ENCODE peak calls at places on chromosome 10, in six cellular contexts. E, G, R, D, C and N are unnamed samples.
A peak's percentile ranks its signal among the peaks of the same experiment; 100 is the strongest.

GRCh38 chr10:119308556-119309422 is 101.4 kb downstream of the GRK5 start:
- DNase-seq in E (no peak), G (no peak), R (no peak), D (no peak), C (no peak), N (no peak)

GRCh38 chr10:76547352-76547972 is 1090.1 kb downstream of the KCNMA1 start:
- DNase-seq in E (peak; percentile 39), G (peak; percentile 45), R (peak; percentile 80), D (peak; percentile 86), C (peak; percentile 89), N (peak; percentile 68)

GRCh38 chr10:73494877-73495225 is 973 bp downstream of the PPP3CB start:
- DNase-seq in E (no peak), G (no peak), R (peak; percentile 31), D (peak; percentile 0), C (peak; percentile 34), N (no peak)

GRCh38 chr10:29022513-29022912 is 266.4 kb upstream of the LYZL1 start:
- DNase-seq in E (no peak), G (no peak), R (no peak), D (peak; percentile 38), C (no peak), N (no peak)

GRCh38 chr10:52226448-52226847 is 87.6 kb upstream of the DKK1 start:
- DNase-seq in E (no peak), G (no peak), R (peak; percentile 52), D (no peak), C (peak; percentile 80), N (no peak)

GRCh38 chr10:103660364-103661197 is 167.1 kb downstream of the NEURL1 start:
- DNase-seq in E (no peak), G (no peak), R (peak; percentile 71), D (peak; percentile 24), C (peak; percentile 52), N (peak; percentile 32)

GRCh38 chr10:75283150-75284096 is 47.7 kb upstream of the COMTD1 start:
- DNase-seq in E (no peak), G (no peak), R (peak; percentile 43), D (peak; percentile 85), C (peak; percentile 74), N (no peak)

GRCh38 chr10:75403144-75404022 is 1.8 kb upstream of the ZNF503 start:
- DNase-seq in E (no peak), G (no peak), R (peak; percentile 30), D (peak; percentile 60), C (peak; percentile 52), N (no peak)

GRCh38 chr10:12337973-12338372 is 11.4 kb upstream of the CAMK1D start:
- DNase-seq in E (no peak), G (no peak), R (peak; percentile 68), D (no peak), C (no peak), N (no peak)

GRCh38 chr10:94042001-94042813 is 48.5 kb downstream of the PLCE1 start:
- DNase-seq in E (no peak), G (no peak), R (peak; percentile 89), D (peak; percentile 59), C (peak; percentile 96), N (no peak)

GRCh38 chr10:5293691-5294550 is 70.8 kb upstream of the UCN3 start:
- DNase-seq in E (peak; percentile 87), G (no peak), R (peak; percentile 23), D (peak; percentile 97), C (no peak), N (peak; percentile 81)

GRCh38 chr10:113132651-113133088 is 182.6 kb downstream of the TCF7L2 start:
- DNase-seq in E (no peak), G (no peak), R (no peak), D (peak; percentile 89), C (peak; percentile 86), N (no peak)

GRCh38 chr10:30973737-30974136 is 57.9 kb downstream of the ZNF438 start:
- DNase-seq in E (no peak), G (no peak), R (no peak), D (no peak), C (no peak), N (no peak)

GRCh38 chr10:80168679-80169380 is 36.3 kb downstream of the PLAC9 start:
- DNase-seq in E (peak; percentile 36), G (no peak), R (no peak), D (peak; percentile 46), C (no peak), N (no peak)

GRCh38 chr10:13673165-13673564 is 86.4 kb downstream of the PRPF18 start:
- DNase-seq in E (no peak), G (no peak), R (no peak), D (peak; percentile 52), C (no peak), N (no peak)

GRCh38 chr10:28592953-28593352 is 60.0 kb downstream of the WAC start:
- DNase-seq in E (no peak), G (no peak), R (peak; percentile 54), D (peak; percentile 68), C (peak; percentile 73), N (no peak)

GRCh38 chr10:121365566-121365965 is 232.7 kb downstream of the FGFR2 start:
- DNase-seq in E (no peak), G (no peak), R (no peak), D (no peak), C (no peak), N (no peak)

GRCh38 chr10:124690971-124691370 is 53.2 kb downstream of the FAM53B start:
- DNase-seq in E (no peak), G (no peak), R (no peak), D (no peak), C (no peak), N (no peak)